ENCODE peak calls at places on chromosomes 5 and 9, in four cellular contexts. D is mesendoderm, W is astrocyte, T is breast epithelium. Z is an unnamed sample. For H3K4me1 and H3K27me3, the result is how much of the 10 kb centered on the place peaks cover.

GRCh38 chr5:71719092-71719964 is at the start of gene CARTPT:
- DNase-seq in T (no peak), D (peak), W (peak), Z (no peak)

GRCh38 chr9:96441798-96442445 is 8.0 kb upstream of the HABP4 start:
- DNase-seq in D (peak), W (no peak), T (no peak), Z (no peak)

GRCh38 chr5:60102961-60103683 is 209.6 kb upstream of the PDE4D start:
- DNase-seq in D (peak), W (peak), T (no peak), Z (no peak)

GRCh38 chr5:113381791-113382190 is 53.0 kb downstream of the TSSK1B start:
- DNase-seq in W (peak), T (no peak), D (no peak), Z (no peak)

GRCh38 chr5:175689147-175689991 is 31.5 kb downstream of the HRH2 start:
- DNase-seq in T (no peak), W (peak), D (no peak), Z (no peak)

GRCh38 chr5:109876941-109877669 is 187.4 kb downstream of the MAN2A1 start:
- DNase-seq in T (no peak), W (peak), D (peak), Z (no peak)

GRCh38 chr5:181243521-181244307 is at the start of gene RACK1:
- DNase-seq in W (peak), D (peak), T (peak), Z (peak)

GRCh38 chr5:146652547-146652946 is 136.6 kb upstream of the GPR151 start:
- DNase-seq in T (no peak), W (no peak), D (no peak), Z (no peak)

GRCh38 chr5:51411917-51412316 is 28.7 kb downstream of the ISL1 start:
- DNase-seq in W (no peak), D (no peak), T (no peak), Z (no peak)

GRCh38 chr9:69936427-69936826 is 107.2 kb upstream of the MAMDC2 start:
- DNase-seq in D (no peak), W (peak), T (no peak), Z (no peak)

GRCh38 chr5:90849939-90850338 is 291.3 kb downstream of the ADGRV1 start:
- DNase-seq in T (no peak), D (peak), W (no peak), Z (no peak)

GRCh38 chr5:57243286-57244137 is 69.7 kb downstream of the GPBP1 start:
- DNase-seq in W (no peak), D (no peak), T (no peak), Z (no peak)

GRCh38 chr5:38596997-38597396 is 40.6 kb upstream of the LIFR start:
- DNase-seq in T (no peak), W (no peak), D (peak), Z (no peak)

GRCh38 chr9:118896356-118897000 is 472.8 kb downstream of the BRINP1 start:
- DNase-seq in T (no peak), W (peak), D (no peak), Z (no peak)

GRCh38 chr5:61450170-61450815 is 118.2 kb downstream of the ZSWIM6 start:
- DNase-seq in D (peak), T (no peak), W (peak), Z (no peak)

GRCh38 chr5:174397206-174397605 is 327.2 kb upstream of the MSX2 start:
- DNase-seq in T (no peak), W (no peak), D (no peak), Z (no peak)

GRCh38 chr9:136205707-136205992 is 722 bp upstream of the LHX3 start:
- DNase-seq in T (no peak), D (no peak), W (no peak), Z (no peak)

GRCh38 chr5:149143470-149143869 is 2.2 kb downstream of the ABLIM3 start:
- DNase-seq in W (peak), D (no peak), T (no peak), Z (no peak)

GRCh38 chr5:149141957-149142851 is 911 bp downstream of the ABLIM3 start:
- DNase-seq in W (no peak), D (no peak), T (no peak), Z (no peak)

GRCh38 chr5:149145138-149145537 is 3.8 kb downstream of the ABLIM3 start:
- DNase-seq in T (no peak), W (no peak), D (no peak), Z (no peak)

GRCh38 chr5:149147673-149148072 is 6.4 kb downstream of the ABLIM3 start:
- DNase-seq in T (no peak), W (no peak), D (no peak), Z (no peak)

GRCh38 chr5:149144637-149145036 is 3.3 kb downstream of the ABLIM3 start:
- DNase-seq in W (no peak), T (no peak), D (no peak), Z (no peak)
- H3K4me3 ChIP-seq in W (peak), T (no peak), D (no peak), Z (no peak)

DNA sequence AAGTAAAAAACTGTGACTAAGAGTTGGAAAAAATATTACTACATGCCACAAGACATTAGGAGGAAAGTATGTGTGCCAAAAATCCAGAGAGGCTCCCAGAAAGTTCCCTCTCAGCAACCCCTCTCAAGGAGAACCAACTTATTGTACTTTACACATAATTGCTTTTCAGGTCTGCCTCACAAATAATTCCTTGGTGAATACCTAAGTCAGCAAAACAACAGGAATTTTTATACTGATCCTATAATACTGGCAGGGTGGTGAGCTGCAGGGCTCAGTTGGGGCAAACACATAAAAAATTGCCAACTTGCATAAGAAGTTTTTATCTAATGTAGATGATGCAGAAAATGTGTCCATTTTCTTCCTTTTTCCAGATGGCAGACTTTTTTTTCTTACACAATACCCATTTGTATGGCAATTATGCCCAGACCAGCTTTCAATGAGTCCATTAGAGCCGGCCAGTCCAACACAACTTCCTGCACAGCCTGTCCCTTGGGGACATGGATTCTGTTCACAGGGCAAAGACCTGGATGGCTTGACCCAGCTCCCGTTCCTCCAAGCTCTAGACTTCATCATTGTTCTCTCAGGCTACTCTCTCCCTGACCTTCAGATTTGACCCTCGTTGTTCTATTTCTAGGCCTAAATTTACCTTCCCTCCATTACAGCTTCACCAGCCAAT is 31.3 kb downstream of the MARCHF3 start:
- DNase-seq in D (no peak), W (no peak), T (no peak), Z (no peak)
- H3K4me1 ChIP-seq in D (under half), W (under half), T (under half), Z (under half)

GRCh38 chr5:2374703-2375102 is 376.8 kb downstream of the IRX2 start:
- DNase-seq in T (no peak), D (no peak), W (no peak), Z (no peak)
- H3K27me3 ChIP-seq in T (under half), D (under half), W (under half), Z (under half)

GRCh38 chr9:882416-882931 is 41.0 kb downstream of the DMRT1 start:
- DNase-seq in T (no peak), W (no peak), D (peak), Z (no peak)
- H3K4me3 ChIP-seq in T (no peak), W (no peak), D (no peak), Z (no peak)

DNA sequence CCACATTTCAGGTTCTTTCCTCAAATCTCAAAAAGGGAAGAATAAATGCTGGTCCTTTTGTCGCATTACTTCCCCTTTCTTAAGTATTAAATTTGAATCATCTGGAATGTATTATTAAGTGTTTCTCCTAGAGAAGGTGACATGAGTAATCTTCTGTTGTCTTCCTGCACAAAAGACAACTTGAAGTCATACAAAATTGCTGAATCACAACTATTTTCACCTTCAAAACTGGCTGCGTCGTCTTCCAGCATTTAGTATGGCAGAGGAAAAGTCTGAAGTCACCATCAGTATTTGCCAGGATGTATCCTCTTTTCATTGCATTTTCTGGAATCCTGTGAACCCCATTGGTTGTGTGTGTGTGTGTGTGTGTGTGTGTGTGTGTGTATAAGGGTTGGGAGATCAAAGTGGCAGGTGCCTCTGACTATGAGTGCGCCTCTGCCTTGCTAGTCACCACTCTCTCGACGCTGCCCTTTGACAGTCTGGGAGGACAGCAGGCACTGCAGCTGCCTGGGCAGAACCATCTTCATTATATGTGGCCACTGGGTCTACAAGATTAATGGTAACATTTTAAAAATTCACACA is 86.9 kb downstream of the MVB12B start:
- DNase-seq in W (no peak), T (no peak), D (no peak), Z (no peak)
- H3K4me1 ChIP-seq in W (under half), T (under half), D (under half), Z (under half)

GRCh38 chr5:31755299-31756053 is 116.5 kb downstream of the PDZD2 start:
- DNase-seq in T (no peak), W (no peak), D (no peak), Z (no peak)
- H3K27me3 ChIP-seq in T (under half), W (under half), D (under half), Z (under half)

DNA sequence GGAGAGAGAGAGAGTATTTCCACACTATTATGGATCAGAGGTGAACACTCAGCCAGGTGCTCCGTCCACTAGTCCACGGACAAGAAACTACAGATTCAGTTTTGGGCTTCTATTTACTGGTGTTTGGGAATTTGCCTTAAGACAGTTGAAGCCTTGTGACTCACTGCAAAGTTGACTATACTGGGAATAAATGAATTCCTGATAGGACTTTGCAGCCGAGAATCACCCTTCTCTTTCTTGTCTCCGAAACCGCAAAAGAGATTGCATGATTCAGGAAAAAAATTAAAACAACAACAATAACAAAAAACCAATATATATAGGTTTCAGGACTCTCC is 701 bp downstream of the TMEM171 start:
- DNase-seq in T (no peak), W (peak), D (no peak), Z (no peak)
- H3K4me3 ChIP-seq in T (peak), W (peak), D (peak), Z (no peak)

DNA sequence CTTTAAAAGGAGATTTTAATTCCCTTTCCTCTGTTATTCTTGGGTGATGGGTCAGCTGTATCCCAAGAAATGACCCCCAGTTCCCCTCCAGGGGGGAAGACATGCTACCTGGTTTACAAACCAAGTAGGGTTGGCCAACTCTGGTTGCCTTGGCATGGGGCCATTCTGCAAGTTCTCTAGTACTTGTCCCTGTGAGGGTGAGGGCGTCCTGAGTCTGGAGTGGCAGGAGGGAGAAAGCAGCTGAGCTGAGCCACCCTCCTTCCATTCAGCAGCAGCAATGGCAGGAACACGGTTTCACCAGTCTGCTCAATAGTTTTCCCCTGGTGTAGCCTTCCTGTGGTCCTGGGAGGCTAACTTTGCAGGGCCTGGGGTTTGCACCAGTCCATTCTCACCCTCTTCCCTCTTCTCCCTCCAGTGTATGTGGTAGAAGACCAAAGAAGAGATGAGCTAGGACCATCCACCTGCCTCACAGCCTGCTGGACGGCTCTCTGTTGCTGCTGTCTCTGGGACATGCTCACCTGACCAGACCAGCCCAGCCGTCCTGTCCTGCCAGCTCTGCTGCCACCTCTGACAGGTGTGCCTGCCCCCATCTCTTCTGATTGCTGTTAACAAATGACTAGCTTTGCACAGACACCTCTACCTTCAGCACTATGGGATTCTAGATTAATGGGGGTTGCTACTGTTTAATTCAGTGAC is 59.9 kb downstream of the PFDN1 start:
- DNase-seq in W (no peak), D (no peak), T (no peak), Z (no peak)
- H3K4me1 ChIP-seq in W (under half), D (under half), T (under half), Z (under half)

GRCh38 chr9:36980148-36980974 is 53.7 kb downstream of the PAX5 start:
- DNase-seq in T (no peak), W (no peak), D (peak), Z (no peak)
- H3K27me3 ChIP-seq in T (under half), W (half or more), D (under half), Z (under half)

Z was measured in effector memory CD4-positive, alpha-beta T cell.